ENCODE peak calls at places on chromosomes 2 and 18, in four cellular contexts. H is colonic mucosa, Z is lower lobe of right lung, A is Panc1. S is an unnamed sample.

GRCh38 chr18:63940008-63940407 is 9.1 kb upstream of the HMSD start:
- DNase-seq in H (no peak), A (no peak), Z (no peak), S (no peak)

GRCh38 chr2:174681983-174682577 is 82.2 kb downstream of the CHRNA1 start:
- DNase-seq in A (no peak), Z (peak), H (peak), S (no peak)

GRCh38 chr2:8191427-8191826 is 490.4 kb upstream of the ID2 start:
- DNase-seq in A (no peak), H (no peak), Z (no peak), S (no peak)

GRCh38 chr18:77068890-77069312 is 63.7 kb downstream of the MBP start:
- DNase-seq in H (no peak), A (no peak), Z (no peak), S (no peak)

GRCh38 chr2:23859983-23860382 is 66.9 kb downstream of the ATAD2B start:
- DNase-seq in H (no peak), Z (no peak), A (no peak), S (no peak)

GRCh38 chr2:176709541-176709951 is 440.3 kb downstream of the MTX2 start:
- DNase-seq in A (no peak), H (no peak), Z (no peak), S (no peak)

GRCh38 chr2:188414412-188414811 is 122.7 kb downstream of the GULP1 start:
- DNase-seq in Z (no peak), A (no peak), H (no peak), S (no peak)

GRCh38 chr2:241540766-241541561 is 17.6 kb upstream of the BOK start:
- DNase-seq in A (no peak), Z (peak), H (peak), S (peak)

GRCh38 chr2:239106314-239106908 is 258.5 kb downstream of the TWIST2 start:
- DNase-seq in Z (no peak), H (peak), A (peak), S (peak)

GRCh38 chr2:85110991-85111560 is 22.1 kb upstream of the TCF7L1 start:
- DNase-seq in Z (no peak), H (no peak), A (no peak), S (no peak)

GRCh38 chr18:44153976-44154375 is 526.7 kb upstream of the SETBP1 start:
- DNase-seq in Z (no peak), H (no peak), A (no peak), S (no peak)

GRCh38 chr18:3441290-3441689 is 8.7 kb upstream of the TGIF1 start:
- DNase-seq in H (peak), A (no peak), Z (no peak), S (no peak)

GRCh38 chr2:129744649-129745048 is 234.8 kb upstream of the RAB6C start:
- DNase-seq in H (no peak), Z (no peak), A (no peak), S (no peak)

DNA sequence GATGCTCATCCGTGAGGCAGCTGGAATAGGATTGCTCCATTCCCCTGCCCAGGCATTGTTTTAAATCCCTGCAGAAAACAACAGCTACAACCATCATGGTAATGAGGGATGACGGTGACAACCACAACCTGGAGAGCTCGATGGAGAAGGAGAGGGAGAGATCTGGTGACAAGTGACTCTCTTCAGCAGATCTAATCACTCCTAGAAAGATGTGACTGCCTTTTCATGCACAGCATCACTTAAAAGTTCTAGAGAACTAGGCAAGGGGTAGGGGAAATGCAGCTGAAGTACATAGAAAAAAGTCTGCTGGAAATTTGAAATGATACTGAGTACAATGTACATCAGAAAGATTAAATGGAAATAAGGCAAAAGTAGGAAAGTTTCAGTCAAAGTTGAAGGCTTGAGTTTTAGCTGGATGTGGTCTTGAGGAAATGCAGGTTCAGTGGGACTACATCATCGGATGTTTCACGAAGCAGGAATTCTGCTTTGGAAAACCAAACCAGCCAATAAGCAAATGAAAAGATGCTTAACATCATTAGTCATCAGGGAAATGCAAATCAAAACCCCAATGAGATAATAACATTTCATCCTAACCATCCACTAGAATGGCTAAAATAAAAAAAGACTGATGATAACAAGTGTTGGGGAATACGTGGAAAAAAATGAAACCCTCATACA is 6.8 kb upstream of the ARHGAP25 start:
- DNase-seq in H (no peak), A (no peak), Z (no peak), S (no peak)
- H3K27ac ChIP-seq in H (no peak), A (no peak), Z (no peak), S (no peak)

GRCh38 chr2:108412995-108413726 is 35.4 kb downstream of the SULT1C4 start:
- DNase-seq in Z (no peak), H (no peak), A (no peak), S (no peak)
- H3K27ac ChIP-seq in Z (no peak), H (no peak), A (no peak), S (no peak)

GRCh38 chr2:216694201-216694825 is 1.0 kb downstream of the IGFBP5 start:
- DNase-seq in Z (peak), A (no peak), H (no peak), S (no peak)
- H3K27ac ChIP-seq in Z (peak), A (no peak), H (peak), S (peak)

GRCh38 chr2:234481301-234481700 is 15.6 kb downstream of the ARL4C start:
- DNase-seq in A (no peak), Z (no peak), H (no peak), S (no peak)
- H3K27ac ChIP-seq in A (no peak), Z (no peak), H (no peak), S (no peak)

GRCh38 chr2:96514521-96514920 is 9.4 kb upstream of the NEURL3 start:
- DNase-seq in H (no peak), A (no peak), Z (no peak), S (no peak)
- H3K27ac ChIP-seq in H (no peak), A (no peak), Z (no peak), S (no peak)

GRCh38 chr2:60550984-60551240 is 2.5 kb downstream of the BCL11A start:
- DNase-seq in H (no peak), A (no peak), Z (no peak), S (no peak)

GRCh38 chr2:60551241-60552095 is 2.0 kb downstream of the BCL11A start:
- DNase-seq in Z (no peak), H (peak), A (no peak), S (no peak)

GRCh38 chr2:60549250-60550150 is 4.0 kb downstream of the BCL11A start:
- DNase-seq in A (no peak), Z (peak), H (peak), S (no peak)

GRCh38 chr2:60550151-60550983 is 3.1 kb downstream of the BCL11A start:
- DNase-seq in A (no peak), H (peak), Z (peak), S (peak)

GRCh38 chr2:60548844-60549243 is 4.6 kb downstream of the BCL11A start:
- DNase-seq in Z (no peak), H (no peak), A (no peak), S (no peak)
- H3K27ac ChIP-seq in Z (peak), H (peak), A (no peak), S (peak)

DNA sequence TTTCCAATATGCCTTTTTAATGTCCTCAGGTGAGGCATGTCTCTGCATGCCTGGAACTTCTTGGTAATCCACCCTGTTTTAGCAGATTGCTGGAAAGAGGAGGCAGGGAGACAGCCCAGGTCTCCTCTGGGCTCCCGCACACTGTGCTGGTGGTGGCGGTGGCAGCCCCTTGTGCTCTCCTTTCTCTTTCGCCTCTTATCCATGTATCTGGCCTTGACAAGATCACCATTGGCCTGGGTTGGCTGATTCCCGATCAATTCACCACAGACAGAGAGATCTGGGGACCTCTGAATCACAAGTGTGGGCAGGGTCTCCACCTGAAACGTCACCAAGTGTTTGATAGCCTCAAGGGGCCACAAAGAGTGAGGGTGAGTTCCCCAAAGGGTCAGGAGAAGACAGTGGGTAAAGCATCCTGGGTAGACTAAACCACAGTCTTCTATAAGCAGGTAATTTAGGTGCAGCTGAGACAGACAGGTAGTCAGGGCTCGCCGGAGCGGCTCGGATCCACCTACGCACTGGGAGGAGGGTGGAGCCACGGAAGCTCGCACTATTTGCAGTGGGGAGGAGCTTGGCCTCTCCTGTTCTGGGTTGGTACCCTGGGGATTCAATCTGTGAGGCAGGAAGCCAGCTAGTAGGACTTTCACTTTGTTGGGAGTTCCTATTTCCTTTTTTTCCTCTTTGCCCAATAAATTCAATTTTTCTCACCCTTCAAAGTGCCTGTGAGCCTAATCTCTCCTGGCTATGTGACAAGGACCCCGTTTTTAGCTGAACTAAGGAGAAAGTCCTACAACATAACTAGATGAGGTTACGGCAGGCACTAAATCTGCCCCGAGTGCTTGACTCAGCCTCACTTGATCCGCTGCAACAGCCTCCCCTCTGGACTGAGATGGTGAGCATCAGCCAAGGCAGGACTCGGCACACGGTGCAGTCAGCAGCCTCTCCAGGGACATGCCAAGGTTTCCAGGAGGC is 57.6 kb downstream of the SLC4A3 start:
- DNase-seq in A (peak), Z (peak), H (peak), S (peak)
- H3K27ac ChIP-seq in A (peak), Z (peak), H (peak), S (peak)

GRCh38 chr2:15400240-15400826 is 160.8 kb downstream of the NBAS start:
- DNase-seq in A (no peak), H (no peak), Z (no peak), S (no peak)
- H3K27ac ChIP-seq in A (no peak), H (no peak), Z (no peak), S (peak)

GRCh38 chr2:212973347-212973746 is 178.1 kb downstream of the IKZF2 start:
- DNase-seq in H (no peak), A (no peak), Z (no peak), S (no peak)

GRCh38 chr2:212970132-212970531 is 181.3 kb downstream of the IKZF2 start:
- DNase-seq in H (no peak), A (no peak), Z (no peak), S (no peak)

GRCh38 chr2:212962691-212963090 is 188.7 kb downstream of the IKZF2 start:
- DNase-seq in Z (no peak), H (no peak), A (no peak), S (no peak)

GRCh38 chr2:212968284-212969081 is 182.9 kb downstream of the IKZF2 start:
- DNase-seq in A (no peak), H (no peak), Z (no peak), S (no peak)
- H3K27ac ChIP-seq in A (no peak), H (no peak), Z (no peak), S (no peak)

GRCh38 chr18:48719388-48719787 is 180.6 kb downstream of the CTIF start:
- DNase-seq in Z (no peak), H (no peak), A (no peak), S (no peak)

GRCh38 chr18:48718251-48718959 is 179.6 kb downstream of the CTIF start:
- DNase-seq in A (no peak), Z (no peak), H (no peak), S (no peak)

GRCh38 chr18:48720655-48721025 is 181.8 kb downstream of the CTIF start:
- DNase-seq in H (no peak), Z (no peak), A (no peak), S (no peak)

GRCh38 chr18:48721308-48721707 is 182.5 kb downstream of the CTIF start:
- DNase-seq in A (no peak), Z (no peak), H (no peak), S (no peak)

DNA sequence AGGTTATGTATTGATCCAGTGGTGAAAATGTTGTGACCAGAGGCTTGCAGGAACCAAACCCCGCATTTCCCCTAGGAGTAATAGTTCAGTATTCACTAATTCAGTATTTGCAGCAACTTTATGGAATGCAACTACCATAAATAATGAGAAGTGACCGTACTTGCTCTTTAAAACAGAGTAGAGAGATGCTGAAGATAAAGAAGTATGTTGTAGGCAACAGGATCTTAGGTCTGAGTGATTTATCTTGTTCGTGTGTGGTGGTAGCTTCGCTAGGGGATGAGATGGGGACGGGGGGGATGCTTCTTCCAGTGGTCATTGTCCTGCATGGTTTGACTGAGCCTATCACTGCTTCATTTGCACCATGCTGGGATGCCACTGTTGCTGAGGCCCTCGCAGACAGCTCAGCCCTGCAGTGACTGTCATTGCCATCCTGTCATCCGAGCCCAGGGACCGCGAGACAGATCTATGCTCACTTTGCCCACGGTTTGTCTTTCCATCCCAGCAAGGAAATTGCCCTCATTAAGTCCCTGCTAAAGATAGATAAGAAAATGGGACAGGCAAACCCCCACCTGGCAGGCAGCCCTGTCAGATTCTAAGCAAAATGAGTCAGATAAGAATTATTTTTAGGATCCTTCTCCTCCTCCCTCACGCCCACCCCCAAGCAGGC is 181.3 kb downstream of the CTIF start:
- DNase-seq in H (no peak), A (no peak), Z (no peak), S (no peak)
- H3K27ac ChIP-seq in H (no peak), A (no peak), Z (no peak), S (no peak)

S was measured in tibial nerve.